ENCODE peak calls at places on chromosomes 4 and X, in seven cellular contexts. One of them, this sample, is unnamed.

GRCh38 chr4:145679520-145679919 is 426 bp upstream of the C4orf51 start:
- DNase-seq in adrenal gland: peak; percentile 23
- DNase-seq in fibroblast of pulmonary artery: peak; percentile 55
- DNase-seq in right cardiac atrium: peak; percentile 66
- DNase-seq in mammary epithelial cell: peak; percentile 50
- DNase-seq in cardiac fibroblast: peak; percentile 49
- DNase-seq in GM12865: no peak
- DNase-seq in this sample: no peak

GRCh38 chr4:55615008-55615407 is 21.1 kb downstream of the NMU start:
- DNase-seq in adrenal gland: no peak
- DNase-seq in fibroblast of pulmonary artery: no peak
- DNase-seq in right cardiac atrium: no peak
- DNase-seq in mammary epithelial cell: no peak
- DNase-seq in cardiac fibroblast: no peak
- DNase-seq in GM12865: no peak
- DNase-seq in this sample: no peak

GRCh38 chr4:144750348-144750747 is 104.4 kb downstream of the HHIP start:
- DNase-seq in adrenal gland: no peak
- DNase-seq in fibroblast of pulmonary artery: no peak
- DNase-seq in right cardiac atrium: no peak
- DNase-seq in mammary epithelial cell: no peak
- DNase-seq in cardiac fibroblast: no peak
- DNase-seq in GM12865: no peak
- DNase-seq in this sample: no peak

GRCh38 chr4:83362492-83363329 is 28.1 kb upstream of the HPSE start:
- DNase-seq in adrenal gland: no peak
- DNase-seq in fibroblast of pulmonary artery: peak; percentile 64
- DNase-seq in right cardiac atrium: no peak
- DNase-seq in mammary epithelial cell: peak; percentile 32
- DNase-seq in cardiac fibroblast: peak; percentile 73
- DNase-seq in GM12865: peak; percentile 34
- DNase-seq in this sample: peak; percentile 42

GRCh38 chr4:95998311-95998710 is 158.4 kb downstream of the PDHA2 start:
- DNase-seq in adrenal gland: no peak
- DNase-seq in fibroblast of pulmonary artery: peak; percentile 54
- DNase-seq in right cardiac atrium: no peak
- DNase-seq in mammary epithelial cell: peak; percentile 47
- DNase-seq in cardiac fibroblast: peak; percentile 38
- DNase-seq in GM12865: no peak
- DNase-seq in this sample: no peak

GRCh38 chr4:162849922-162850321 is 316.8 kb downstream of the NAF1 start:
- DNase-seq in adrenal gland: no peak
- DNase-seq in fibroblast of pulmonary artery: no peak
- DNase-seq in right cardiac atrium: no peak
- DNase-seq in mammary epithelial cell: no peak
- DNase-seq in cardiac fibroblast: no peak
- DNase-seq in GM12865: no peak
- DNase-seq in this sample: no peak

GRCh38 chrX:13857804-13858203 is 40.9 kb upstream of the GPM6B start:
- DNase-seq in adrenal gland: no peak
- DNase-seq in fibroblast of pulmonary artery: no peak
- DNase-seq in right cardiac atrium: no peak
- DNase-seq in mammary epithelial cell: no peak
- DNase-seq in cardiac fibroblast: no peak
- DNase-seq in GM12865: no peak
- DNase-seq in this sample: no peak

GRCh38 chrX:107684956-107685385 is 56.7 kb downstream of the PRPS1 start:
- DNase-seq in adrenal gland: peak; percentile 75
- DNase-seq in fibroblast of pulmonary artery: peak; percentile 90
- DNase-seq in right cardiac atrium: peak; percentile 95
- DNase-seq in mammary epithelial cell: peak; percentile 65
- DNase-seq in cardiac fibroblast: peak; percentile 90
- DNase-seq in GM12865: peak; percentile 80
- DNase-seq in this sample: peak; percentile 49

GRCh38 chr4:24662065-24662464 is 77.7 kb upstream of the DHX15 start:
- DNase-seq in adrenal gland: no peak
- DNase-seq in fibroblast of pulmonary artery: no peak
- DNase-seq in right cardiac atrium: no peak
- DNase-seq in mammary epithelial cell: no peak
- DNase-seq in cardiac fibroblast: no peak
- DNase-seq in GM12865: no peak
- DNase-seq in this sample: no peak

GRCh38 chr4:20251796-20252655 is at the start of gene SLIT2:
- DNase-seq in adrenal gland: peak; percentile 85
- DNase-seq in fibroblast of pulmonary artery: peak; percentile 87
- DNase-seq in right cardiac atrium: peak; percentile 94
- DNase-seq in mammary epithelial cell: peak; percentile 55
- DNase-seq in cardiac fibroblast: peak; percentile 91
- DNase-seq in GM12865: peak; percentile 48
- DNase-seq in this sample: peak; percentile 4

GRCh38 chr4:177010421-177010820 is 217.7 kb upstream of the VEGFC start:
- DNase-seq in adrenal gland: no peak
- DNase-seq in fibroblast of pulmonary artery: no peak
- DNase-seq in right cardiac atrium: no peak
- DNase-seq in mammary epithelial cell: peak; percentile 69
- DNase-seq in cardiac fibroblast: no peak
- DNase-seq in GM12865: no peak
- DNase-seq in this sample: no peak

GRCh38 chr4:104752337-104752736 is 257.6 kb upstream of the CXXC4 start:
- DNase-seq in adrenal gland: no peak
- DNase-seq in fibroblast of pulmonary artery: no peak
- DNase-seq in right cardiac atrium: no peak
- DNase-seq in mammary epithelial cell: no peak
- DNase-seq in cardiac fibroblast: no peak
- DNase-seq in GM12865: peak; percentile 27
- DNase-seq in this sample: no peak

GRCh38 chr4:53863163-53863562 is 201.2 kb downstream of the CHIC2 start:
- DNase-seq in adrenal gland: no peak
- DNase-seq in fibroblast of pulmonary artery: peak; percentile 63
- DNase-seq in right cardiac atrium: peak; percentile 73
- DNase-seq in mammary epithelial cell: no peak
- DNase-seq in cardiac fibroblast: peak; percentile 64
- DNase-seq in GM12865: no peak
- DNase-seq in this sample: no peak

GRCh38 chrX:335758-336155 is 17.2 kb upstream of the GTPBP6 start:
- DNase-seq in adrenal gland: no peak
- DNase-seq in fibroblast of pulmonary artery: no peak
- DNase-seq in right cardiac atrium: no peak
- DNase-seq in mammary epithelial cell: no peak
- DNase-seq in cardiac fibroblast: no peak
- DNase-seq in GM12865: no peak
- DNase-seq in this sample: no peak

GRCh38 chrX:102711872-102712215 is 404 bp upstream of the GPRASP2 start:
- DNase-seq in adrenal gland: no peak
- DNase-seq in fibroblast of pulmonary artery: no peak
- DNase-seq in right cardiac atrium: no peak
- DNase-seq in mammary epithelial cell: no peak
- DNase-seq in cardiac fibroblast: no peak
- DNase-seq in GM12865: no peak
- DNase-seq in this sample: no peak
- H3K4me3 ChIP-seq in adrenal gland: peak overlapping the region; percentile 54
- H3K4me3 ChIP-seq in fibroblast of pulmonary artery: peak overlapping the region; percentile 66
- H3K4me3 ChIP-seq in right cardiac atrium: peak overlapping the region; percentile 53
- H3K4me3 ChIP-seq in mammary epithelial cell: peak overlapping the region; percentile 55
- H3K4me3 ChIP-seq in cardiac fibroblast: peak overlapping the region; percentile 74
- H3K4me3 ChIP-seq in GM12865: peak overlapping the region; percentile 48
- H3K4me3 ChIP-seq in this sample: no peak overlapping the region

GRCh38 chrX:137569470-137569891 is 3.6 kb downstream of the ZIC3 start:
- DNase-seq in adrenal gland: no peak
- DNase-seq in fibroblast of pulmonary artery: no peak
- DNase-seq in right cardiac atrium: no peak
- DNase-seq in mammary epithelial cell: no peak
- DNase-seq in cardiac fibroblast: no peak
- DNase-seq in GM12865: no peak
- DNase-seq in this sample: no peak

GRCh38 chrX:137573356-137574101 is 7.6 kb downstream of the ZIC3 start:
- DNase-seq in adrenal gland: no peak
- DNase-seq in fibroblast of pulmonary artery: no peak
- DNase-seq in right cardiac atrium: no peak
- DNase-seq in mammary epithelial cell: no peak
- DNase-seq in cardiac fibroblast: no peak
- DNase-seq in GM12865: no peak
- DNase-seq in this sample: no peak

GRCh38 chrX:137574102-137574783 is 8.3 kb downstream of the ZIC3 start:
- DNase-seq in adrenal gland: no peak
- DNase-seq in fibroblast of pulmonary artery: no peak
- DNase-seq in right cardiac atrium: no peak
- DNase-seq in mammary epithelial cell: no peak
- DNase-seq in cardiac fibroblast: no peak
- DNase-seq in GM12865: no peak
- DNase-seq in this sample: no peak

GRCh38 chrX:137575596-137576255 is 9.8 kb downstream of the ZIC3 start:
- DNase-seq in adrenal gland: no peak
- DNase-seq in fibroblast of pulmonary artery: no peak
- DNase-seq in right cardiac atrium: no peak
- DNase-seq in mammary epithelial cell: no peak
- DNase-seq in cardiac fibroblast: no peak
- DNase-seq in GM12865: no peak
- DNase-seq in this sample: no peak

DNA sequence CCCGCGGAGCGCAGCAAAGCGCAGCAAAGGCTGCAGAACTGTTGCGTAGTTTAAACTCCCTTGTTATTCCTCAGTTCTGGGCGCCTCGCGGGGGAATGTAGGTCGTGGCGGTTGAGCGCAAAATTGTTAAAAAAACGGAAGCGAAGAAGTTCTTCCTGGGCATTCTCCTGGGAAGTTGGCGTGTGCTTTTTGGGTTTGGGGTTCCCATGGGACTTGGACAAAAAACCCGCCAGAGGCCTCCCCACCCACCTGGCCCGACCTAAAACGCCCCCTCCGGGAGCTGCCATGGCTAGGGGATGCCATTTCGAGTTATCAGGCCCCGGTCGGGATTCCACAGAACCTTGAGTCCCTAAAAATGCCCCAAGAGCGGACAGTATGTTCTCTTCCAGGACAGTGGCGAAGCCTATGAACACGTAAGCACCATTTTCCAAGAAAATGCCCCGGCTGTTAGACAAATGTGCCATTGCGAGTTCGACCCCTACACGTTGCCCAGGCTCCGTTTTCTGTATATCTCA is 8.9 kb downstream of the ZIC3 start:
- DNase-seq in adrenal gland: no peak
- DNase-seq in fibroblast of pulmonary artery: no peak
- DNase-seq in right cardiac atrium: no peak
- DNase-seq in mammary epithelial cell: no peak
- DNase-seq in cardiac fibroblast: no peak
- DNase-seq in GM12865: no peak
- DNase-seq in this sample: no peak
- H3K4me3 ChIP-seq in adrenal gland: no peak overlapping the region
- H3K4me3 ChIP-seq in fibroblast of pulmonary artery: no peak overlapping the region
- H3K4me3 ChIP-seq in right cardiac atrium: no peak overlapping the region
- H3K4me3 ChIP-seq in mammary epithelial cell: no peak overlapping the region
- H3K4me3 ChIP-seq in cardiac fibroblast: no peak overlapping the region
- H3K4me3 ChIP-seq in GM12865: no peak overlapping the region
- H3K4me3 ChIP-seq in this sample: no peak overlapping the region

DNA sequence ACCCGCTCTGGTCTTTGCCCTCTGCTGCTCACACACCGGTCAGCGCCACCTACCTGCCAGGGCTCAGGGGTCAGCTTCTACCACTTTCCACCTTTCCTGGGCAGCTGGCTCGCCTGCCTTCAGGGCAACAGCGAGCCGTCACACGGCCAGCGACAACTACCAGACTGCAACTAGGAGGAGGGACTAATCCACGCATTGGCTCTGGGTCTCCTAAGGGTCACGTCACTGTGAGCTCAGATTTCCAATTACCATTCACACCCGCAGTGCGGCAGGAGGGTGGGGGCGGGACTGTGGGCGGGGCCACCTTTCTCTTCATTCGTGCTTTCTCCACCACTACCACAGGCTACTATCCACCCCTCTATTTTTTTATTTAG is at the start of gene BEX5:
- DNase-seq in adrenal gland: peak; percentile 46
- DNase-seq in fibroblast of pulmonary artery: no peak
- DNase-seq in right cardiac atrium: peak; percentile 70
- DNase-seq in mammary epithelial cell: no peak
- DNase-seq in cardiac fibroblast: no peak
- DNase-seq in GM12865: peak; percentile 42
- DNase-seq in this sample: peak; percentile 63
- H3K4me3 ChIP-seq in adrenal gland: peak within 1 kb of the TSS; percentile 26
- H3K4me3 ChIP-seq in fibroblast of pulmonary artery: no peak within 1 kb of the TSS
- H3K4me3 ChIP-seq in right cardiac atrium: peak within 1 kb of the TSS; percentile 43
- H3K4me3 ChIP-seq in mammary epithelial cell: no peak within 1 kb of the TSS
- H3K4me3 ChIP-seq in cardiac fibroblast: no peak within 1 kb of the TSS
- H3K4me3 ChIP-seq in GM12865: peak within 1 kb of the TSS; percentile 47
- H3K4me3 ChIP-seq in this sample: peak within 1 kb of the TSS; percentile 65

GRCh38 chr4:125283702-125284279 is 31.0 kb upstream of the FAT4 start:
- DNase-seq in adrenal gland: no peak
- DNase-seq in fibroblast of pulmonary artery: peak; percentile 68
- DNase-seq in right cardiac atrium: no peak
- DNase-seq in mammary epithelial cell: peak; percentile 12
- DNase-seq in cardiac fibroblast: peak; percentile 66
- DNase-seq in GM12865: peak; percentile 26
- DNase-seq in this sample: peak; percentile 9
- H3K4me3 ChIP-seq in adrenal gland: no peak overlapping the region
- H3K4me3 ChIP-seq in fibroblast of pulmonary artery: no peak overlapping the region
- H3K4me3 ChIP-seq in right cardiac atrium: no peak overlapping the region
- H3K4me3 ChIP-seq in mammary epithelial cell: no peak overlapping the region
- H3K4me3 ChIP-seq in cardiac fibroblast: no peak overlapping the region
- H3K4me3 ChIP-seq in GM12865: no peak overlapping the region
- H3K4me3 ChIP-seq in this sample: no peak overlapping the region

This sample was measured in Jurkat, Clone E6-1.